ENCODE peak calls at places on chromosomes 7 and 10, in eight cellular contexts. One of them, this sample, is unnamed.

GRCh38 chr10:43873717-43874116 is 225.0 kb upstream of the ZNF32 start:
- DNase-seq in WERI-Rb-1: no peak
- DNase-seq in K562: no peak
- DNase-seq in endodermal cell: no peak
- DNase-seq in foreskin fibroblast: no peak
- DNase-seq in PC-3: no peak
- DNase-seq in GM23338: no peak
- DNase-seq in fibroblast of villous mesenchyme: no peak
- DNase-seq in this sample: no peak

GRCh38 chr7:80362677-80363076 is 149.2 kb downstream of the GNAT3 start:
- DNase-seq in WERI-Rb-1: no peak
- DNase-seq in K562: no peak
- DNase-seq in endodermal cell: no peak
- DNase-seq in foreskin fibroblast: no peak
- DNase-seq in PC-3: peak
- DNase-seq in GM23338: no peak
- DNase-seq in fibroblast of villous mesenchyme: no peak
- DNase-seq in this sample: no peak

GRCh38 chr7:144817001-144817400 is 18.9 kb downstream of the TPK1 start:
- DNase-seq in WERI-Rb-1: no peak
- DNase-seq in K562: no peak
- DNase-seq in endodermal cell: no peak
- DNase-seq in foreskin fibroblast: no peak
- DNase-seq in PC-3: no peak
- DNase-seq in GM23338: no peak
- DNase-seq in fibroblast of villous mesenchyme: no peak
- DNase-seq in this sample: no peak

GRCh38 chr10:96512524-96512991 is 1.2 kb downstream of the TLL2 start:
- DNase-seq in WERI-Rb-1: peak
- DNase-seq in K562: no peak
- DNase-seq in endodermal cell: peak
- DNase-seq in foreskin fibroblast: no peak
- DNase-seq in PC-3: no peak
- DNase-seq in GM23338: peak
- DNase-seq in fibroblast of villous mesenchyme: peak
- DNase-seq in this sample: peak

GRCh38 chr10:48429309-48429708 is 122.8 kb downstream of the MAPK8 start:
- DNase-seq in WERI-Rb-1: no peak
- DNase-seq in K562: no peak
- DNase-seq in endodermal cell: no peak
- DNase-seq in foreskin fibroblast: no peak
- DNase-seq in PC-3: no peak
- DNase-seq in GM23338: no peak
- DNase-seq in fibroblast of villous mesenchyme: no peak
- DNase-seq in this sample: no peak

GRCh38 chr7:73879977-73880681 is 19.2 kb downstream of the TMEM270 start:
- DNase-seq in WERI-Rb-1: no peak
- DNase-seq in K562: no peak
- DNase-seq in endodermal cell: no peak
- DNase-seq in foreskin fibroblast: peak
- DNase-seq in PC-3: no peak
- DNase-seq in GM23338: no peak
- DNase-seq in fibroblast of villous mesenchyme: peak
- DNase-seq in this sample: no peak

GRCh38 chr7:101159696-101160674 is 5.4 kb downstream of the VGF start:
- DNase-seq in WERI-Rb-1: no peak
- DNase-seq in K562: no peak
- DNase-seq in endodermal cell: peak
- DNase-seq in foreskin fibroblast: peak
- DNase-seq in PC-3: peak
- DNase-seq in GM23338: no peak
- DNase-seq in fibroblast of villous mesenchyme: no peak
- DNase-seq in this sample: no peak

GRCh38 chr7:104891949-104892348 is 122.1 kb upstream of the KMT2E start:
- DNase-seq in WERI-Rb-1: no peak
- DNase-seq in K562: no peak
- DNase-seq in endodermal cell: no peak
- DNase-seq in foreskin fibroblast: no peak
- DNase-seq in PC-3: no peak
- DNase-seq in GM23338: peak
- DNase-seq in fibroblast of villous mesenchyme: no peak
- DNase-seq in this sample: no peak

GRCh38 chr7:143041346-143041745 is 10.8 kb upstream of the OR6V1 start:
- DNase-seq in WERI-Rb-1: no peak
- DNase-seq in K562: no peak
- DNase-seq in endodermal cell: no peak
- DNase-seq in foreskin fibroblast: no peak
- DNase-seq in PC-3: no peak
- DNase-seq in GM23338: no peak
- DNase-seq in fibroblast of villous mesenchyme: no peak
- DNase-seq in this sample: no peak

GRCh38 chr7:42224391-42225003 is 12.5 kb downstream of the GLI3 start:
- DNase-seq in WERI-Rb-1: no peak
- DNase-seq in K562: no peak
- DNase-seq in endodermal cell: peak
- DNase-seq in foreskin fibroblast: no peak
- DNase-seq in PC-3: no peak
- DNase-seq in GM23338: peak
- DNase-seq in fibroblast of villous mesenchyme: no peak
- DNase-seq in this sample: no peak

GRCh38 chr7:30147785-30148184 is 13.0 kb downstream of the MTURN start:
- DNase-seq in WERI-Rb-1: no peak
- DNase-seq in K562: no peak
- DNase-seq in endodermal cell: no peak
- DNase-seq in foreskin fibroblast: no peak
- DNase-seq in PC-3: no peak
- DNase-seq in GM23338: no peak
- DNase-seq in fibroblast of villous mesenchyme: no peak
- DNase-seq in this sample: no peak

GRCh38 chr7:24967696-24968095 is 12.3 kb downstream of the OSBPL3 start:
- DNase-seq in WERI-Rb-1: no peak
- DNase-seq in K562: no peak
- DNase-seq in endodermal cell: no peak
- DNase-seq in foreskin fibroblast: no peak
- DNase-seq in PC-3: no peak
- DNase-seq in GM23338: no peak
- DNase-seq in fibroblast of villous mesenchyme: no peak
- DNase-seq in this sample: no peak

GRCh38 chr7:83856094-83856493 is 207.2 kb upstream of the SEMA3E start:
- DNase-seq in WERI-Rb-1: no peak
- DNase-seq in K562: no peak
- DNase-seq in endodermal cell: no peak
- DNase-seq in foreskin fibroblast: no peak
- DNase-seq in PC-3: no peak
- DNase-seq in GM23338: no peak
- DNase-seq in fibroblast of villous mesenchyme: no peak
- DNase-seq in this sample: no peak

GRCh38 chr10:102678842-102679289 is 34.6 kb downstream of the TRIM8 start:
- DNase-seq in WERI-Rb-1: peak
- DNase-seq in K562: peak
- DNase-seq in endodermal cell: peak
- DNase-seq in foreskin fibroblast: no peak
- DNase-seq in PC-3: peak
- DNase-seq in GM23338: peak
- DNase-seq in fibroblast of villous mesenchyme: peak
- DNase-seq in this sample: peak

GRCh38 chr10:29630205-29631048 is 4.3 kb downstream of the SVIL start:
- DNase-seq in WERI-Rb-1: no peak
- DNase-seq in K562: no peak
- DNase-seq in endodermal cell: no peak
- DNase-seq in foreskin fibroblast: no peak
- DNase-seq in PC-3: peak
- DNase-seq in GM23338: no peak
- DNase-seq in fibroblast of villous mesenchyme: no peak
- DNase-seq in this sample: no peak

GRCh38 chr10:108404155-108404554 is 1239.6 kb upstream of the SORCS1 start:
- DNase-seq in WERI-Rb-1: no peak
- DNase-seq in K562: no peak
- DNase-seq in endodermal cell: no peak
- DNase-seq in foreskin fibroblast: no peak
- DNase-seq in PC-3: no peak
- DNase-seq in GM23338: no peak
- DNase-seq in fibroblast of villous mesenchyme: no peak
- DNase-seq in this sample: no peak

GRCh38 chr7:27172388-27172774 is 1.7 kb downstream of the HOXA10 start:
- DNase-seq in WERI-Rb-1: no peak
- DNase-seq in K562: no peak
- DNase-seq in endodermal cell: peak
- DNase-seq in foreskin fibroblast: no peak
- DNase-seq in PC-3: no peak
- DNase-seq in GM23338: no peak
- DNase-seq in fibroblast of villous mesenchyme: peak
- DNase-seq in this sample: no peak

GRCh38 chr7:141304291-141304690 is 230.4 kb downstream of the TMEM178B start:
- DNase-seq in WERI-Rb-1: no peak
- DNase-seq in K562: no peak
- DNase-seq in endodermal cell: no peak
- DNase-seq in foreskin fibroblast: no peak
- DNase-seq in PC-3: no peak
- DNase-seq in GM23338: no peak
- DNase-seq in fibroblast of villous mesenchyme: no peak
- DNase-seq in this sample: no peak

GRCh38 chr10:102003541-102003940 is 52.4 kb downstream of the ARMH3 start:
- DNase-seq in WERI-Rb-1: no peak
- DNase-seq in K562: no peak
- DNase-seq in endodermal cell: no peak
- DNase-seq in foreskin fibroblast: peak
- DNase-seq in PC-3: no peak
- DNase-seq in GM23338: no peak
- DNase-seq in fibroblast of villous mesenchyme: peak
- DNase-seq in this sample: no peak

GRCh38 chr7:128829391-128830166 is 627 bp upstream of the FLNC start:
- DNase-seq in WERI-Rb-1: no peak
- DNase-seq in K562: peak
- DNase-seq in endodermal cell: peak
- DNase-seq in foreskin fibroblast: peak
- DNase-seq in PC-3: peak
- DNase-seq in GM23338: peak
- DNase-seq in fibroblast of villous mesenchyme: no peak
- DNase-seq in this sample: peak

GRCh38 chr10:69413221-69413865 is 3.4 kb downstream of the TACR2 start:
- DNase-seq in WERI-Rb-1: peak
- DNase-seq in K562: peak
- DNase-seq in endodermal cell: peak
- DNase-seq in foreskin fibroblast: peak
- DNase-seq in PC-3: peak
- DNase-seq in GM23338: peak
- DNase-seq in fibroblast of villous mesenchyme: peak
- DNase-seq in this sample: peak

GRCh38 chr10:131689016-131689415 is 211.8 kb upstream of the PPP2R2D start:
- DNase-seq in WERI-Rb-1: peak
- DNase-seq in K562: no peak
- DNase-seq in endodermal cell: peak
- DNase-seq in foreskin fibroblast: no peak
- DNase-seq in PC-3: no peak
- DNase-seq in GM23338: peak
- DNase-seq in fibroblast of villous mesenchyme: no peak
- DNase-seq in this sample: no peak

DNA sequence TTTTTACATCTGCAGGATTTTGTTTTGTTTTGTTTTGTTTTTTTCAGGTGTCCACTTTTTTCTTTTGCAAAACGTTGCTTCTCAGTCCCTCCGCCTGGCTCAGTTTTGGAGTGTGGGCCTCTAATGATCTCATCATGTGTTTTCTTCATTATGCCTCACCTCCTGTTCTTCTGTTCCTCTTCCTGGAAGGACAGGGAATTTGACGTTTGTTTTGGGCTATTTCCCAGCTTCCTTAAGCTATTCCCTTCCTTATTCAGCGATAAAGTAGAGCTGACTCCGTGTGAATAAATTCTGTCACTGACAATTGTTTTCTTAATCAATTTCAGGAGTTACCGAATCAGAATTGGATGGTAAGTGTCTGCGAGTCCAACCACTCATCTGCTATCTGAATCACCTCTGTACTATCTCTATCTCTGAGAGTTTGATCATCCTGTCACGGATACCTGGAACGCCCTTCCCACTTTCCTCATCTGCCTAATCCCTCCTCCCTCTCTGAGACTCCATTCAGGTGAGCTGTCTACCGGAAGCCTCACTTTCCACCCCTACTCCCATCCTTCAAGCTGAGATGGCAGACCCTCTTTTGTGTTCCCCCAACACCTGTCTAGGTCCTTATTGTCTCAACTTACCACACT is 218.4 kb downstream of the GATA3 start:
- DNase-seq in WERI-Rb-1: no peak
- DNase-seq in K562: no peak
- DNase-seq in endodermal cell: no peak
- DNase-seq in foreskin fibroblast: no peak
- DNase-seq in PC-3: peak
- DNase-seq in GM23338: no peak
- DNase-seq in fibroblast of villous mesenchyme: no peak
- DNase-seq in this sample: no peak
- H3K4me3 ChIP-seq in WERI-Rb-1: no peak
- H3K4me3 ChIP-seq in K562: no peak
- H3K4me3 ChIP-seq in endodermal cell: no peak
- H3K4me3 ChIP-seq in foreskin fibroblast: no peak
- H3K4me3 ChIP-seq in PC-3: no peak
- H3K4me3 ChIP-seq in GM23338: no peak
- H3K4me3 ChIP-seq in fibroblast of villous mesenchyme: no peak
- H3K4me3 ChIP-seq in this sample: no peak

GRCh38 chr10:24551161-24551560 is 172.5 kb downstream of the ARHGAP21 start:
- DNase-seq in WERI-Rb-1: no peak
- DNase-seq in K562: no peak
- DNase-seq in endodermal cell: no peak
- DNase-seq in foreskin fibroblast: no peak
- DNase-seq in PC-3: peak
- DNase-seq in GM23338: no peak
- DNase-seq in fibroblast of villous mesenchyme: no peak
- DNase-seq in this sample: no peak
- TF ChIP-seq CTCF in WERI-Rb-1: no peak
- TF ChIP-seq CTCF in K562: no peak
- TF ChIP-seq CTCF in endodermal cell: no peak
- TF ChIP-seq CTCF in foreskin fibroblast: no peak
- TF ChIP-seq CTCF in PC-3: no peak
- TF ChIP-seq CTCF in GM23338: no peak
- TF ChIP-seq CTCF in fibroblast of villous mesenchyme: no peak
- TF ChIP-seq CTCF in this sample: no peak

DNA sequence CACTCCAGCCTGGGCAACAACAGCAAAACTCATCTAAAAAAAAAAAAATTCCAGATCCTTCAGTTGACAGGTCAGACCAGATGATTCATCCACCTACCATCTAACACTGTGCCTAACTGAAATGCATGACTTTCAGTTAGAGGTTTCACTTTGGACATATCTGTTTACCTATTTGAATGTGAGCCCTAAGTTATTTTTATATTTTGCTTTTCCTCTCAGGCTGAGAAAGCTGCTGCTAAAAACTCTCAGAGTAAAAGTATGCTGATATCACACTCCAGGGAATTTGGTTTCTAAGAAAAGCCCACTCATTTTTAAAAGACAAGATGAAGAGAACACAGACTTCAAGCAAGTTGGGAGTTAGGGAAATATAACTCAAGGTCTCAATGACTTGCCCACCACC is 126.0 kb downstream of the SGMS1 start:
- DNase-seq in WERI-Rb-1: no peak
- DNase-seq in K562: peak
- DNase-seq in endodermal cell: no peak
- DNase-seq in foreskin fibroblast: peak
- DNase-seq in PC-3: peak
- DNase-seq in GM23338: no peak
- DNase-seq in fibroblast of villous mesenchyme: peak
- DNase-seq in this sample: peak
- H3K4me3 ChIP-seq in WERI-Rb-1: no peak
- H3K4me3 ChIP-seq in K562: no peak
- H3K4me3 ChIP-seq in endodermal cell: no peak
- H3K4me3 ChIP-seq in foreskin fibroblast: no peak
- H3K4me3 ChIP-seq in PC-3: peak
- H3K4me3 ChIP-seq in GM23338: no peak
- H3K4me3 ChIP-seq in fibroblast of villous mesenchyme: no peak
- H3K4me3 ChIP-seq in this sample: no peak

GRCh38 chr7:50534690-50535290 is 30.4 kb downstream of the DDC start:
- DNase-seq in WERI-Rb-1: no peak
- DNase-seq in K562: peak
- DNase-seq in endodermal cell: peak
- DNase-seq in foreskin fibroblast: peak
- DNase-seq in PC-3: peak
- DNase-seq in GM23338: peak
- DNase-seq in fibroblast of villous mesenchyme: peak
- DNase-seq in this sample: peak
- TF ChIP-seq CTCF in WERI-Rb-1: peak
- TF ChIP-seq CTCF in K562: peak
- TF ChIP-seq CTCF in endodermal cell: peak
- TF ChIP-seq CTCF in foreskin fibroblast: no peak
- TF ChIP-seq CTCF in PC-3: peak
- TF ChIP-seq CTCF in GM23338: peak
- TF ChIP-seq CTCF in fibroblast of villous mesenchyme: peak
- TF ChIP-seq CTCF in this sample: no peak

This sample was measured in astrocyte of the spinal cord.